ENCODE peak calls at places on chromosomes 1 and 21, in nine cellular contexts. R is activated T-cell treated with anti-CD3 and anti-CD28 coated beads for 1 hour, Y is suprapubic skin, D is Peyer's patch, L is SW480, Q is thoracic aorta, W is T-helper 2 cell, U is NCI-H2081 treated with DMSO at 0.1 percent for 48 hours, F is SJSA1. O is an unnamed sample.

GRCh38 chr1:206540044-206540758 is 32.9 kb downstream of the RASSF5 start:
- DNase-seq in U (no peak), R (no peak), W (no peak), Y (no peak), L (no peak), Q (peak; percentile 57), F (no peak), D (no peak), O (no peak)

GRCh38 chr1:157966034-157966671 is 27.3 kb upstream of the KIRREL1 start:
- DNase-seq in D (peak; percentile 71), W (no peak), U (no peak), L (peak; percentile 29), R (no peak), Q (no peak), Y (no peak), F (no peak), O (no peak)

GRCh38 chr1:192439373-192440025 is 122.7 kb downstream of the RGS21 start:
- DNase-seq in Y (no peak), L (no peak), R (no peak), Q (no peak), D (no peak), W (no peak), U (no peak), F (peak; percentile 48), O (no peak)

GRCh38 chr1:240831191-240831631 is 219.3 kb upstream of the GREM2 start:
- DNase-seq in Q (no peak), F (no peak), W (no peak), Y (no peak), U (no peak), L (no peak), R (no peak), D (no peak), O (no peak)

GRCh38 chr1:157725214-157725577 is 24.6 kb upstream of the FCRL3 start:
- DNase-seq in Q (no peak), L (no peak), U (no peak), Y (no peak), D (no peak), F (no peak), W (no peak), R (no peak), O (no peak)

GRCh38 chr1:74334147-74334546 is 99.0 kb downstream of the TNNI3K start:
- DNase-seq in W (no peak), F (no peak), U (no peak), Y (no peak), Q (no peak), D (no peak), L (no peak), R (no peak), O (no peak)

GRCh38 chr1:201536542-201536941 is 2.4 kb upstream of the NAV1 start:
- DNase-seq in F (peak; percentile 69), D (no peak), R (no peak), U (no peak), Q (no peak), W (no peak), Y (peak; percentile 87), L (no peak), O (no peak)

GRCh38 chr21:35649186-35649585 is 411.1 kb downstream of the SETD4 start:
- DNase-seq in W (no peak), F (no peak), U (no peak), D (no peak), Y (no peak), Q (no peak), L (no peak), R (no peak), O (no peak)

GRCh38 chr1:247914941-247915662 is 5.0 kb upstream of the OR2T8 start:
- DNase-seq in R (no peak), Y (no peak), D (no peak), U (no peak), Q (no peak), F (no peak), L (no peak), W (no peak), O (no peak)

GRCh38 chr1:168861421-168862023 is 132.5 kb upstream of the DPT start:
- DNase-seq in R (no peak), F (no peak), Y (no peak), W (no peak), Q (no peak), D (no peak), U (no peak), L (no peak), O (no peak)